ENCODE peak calls at places on chromosomes 5 and 9, in six cellular contexts. X is effector memory CD4-positive, alpha-beta T cell; Z is NCI-H1105; O is GM12891; N is AG10803; F is left colon. C is an unnamed sample.

GRCh38 chr5:149455889-149456409 is 76.9 kb upstream of the IL17B start:
- DNase-seq in N (peak), F (no peak), O (no peak), Z (no peak), X (no peak), C (peak)

GRCh38 chr5:76641514-76642120 is 18.4 kb upstream of the F2RL2 start:
- DNase-seq in Z (peak), O (peak), F (peak), N (peak), X (peak), C (no peak)

GRCh38 chr9:109981091-109981490 is 201.1 kb downstream of the PALM2AKAP2 start:
- DNase-seq in F (no peak), N (no peak), X (no peak), O (no peak), Z (no peak), C (no peak)

GRCh38 chr5:111774525-111774924 is 17.5 kb upstream of the NREP start:
- DNase-seq in X (no peak), F (peak), Z (no peak), O (no peak), N (peak), C (no peak)

GRCh38 chr5:134604908-134605307 is 27.7 kb downstream of the SAR1B start:
- DNase-seq in X (no peak), F (no peak), N (no peak), O (no peak), Z (no peak), C (no peak)

GRCh38 chr9:135067091-135067710 is 20.3 kb upstream of the OLFM1 start:
- DNase-seq in X (no peak), F (no peak), Z (no peak), N (no peak), O (no peak), C (no peak)

GRCh38 chr5:129830288-129830687 is 74.0 kb upstream of the CHSY3 start:
- DNase-seq in X (no peak), O (no peak), N (no peak), Z (no peak), F (no peak), C (no peak)

GRCh38 chr5:123351315-123351714 is 71.9 kb downstream of the CEP120 start:
- DNase-seq in N (no peak), Z (no peak), X (no peak), O (no peak), F (no peak), C (no peak)

GRCh38 chr5:79564798-79565279 is 47.4 kb upstream of the TENT2 start:
- DNase-seq in X (no peak), N (no peak), O (no peak), Z (no peak), F (no peak), C (no peak)

GRCh38 chr9:20319641-20320337 is 302.5 kb downstream of the MLLT3 start:
- DNase-seq in F (no peak), X (no peak), O (no peak), Z (no peak), N (peak), C (no peak)